ENCODE peak calls at places on chromosome 4, in four cellular contexts. One of them, this sample, is unnamed.

GRCh38 chr4:158302076-158302866 is 92.0 kb downstream of the TMEM144 start:
- DNase-seq in heart right ventricle: no peak
- DNase-seq in astrocyte of the cerebellum: peak; percentile 66
- DNase-seq in heart left ventricle: no peak
- DNase-seq in this sample: no peak

GRCh38 chr4:146159384-146160058 is 16.0 kb upstream of the LSM6 start:
- DNase-seq in heart right ventricle: no peak
- DNase-seq in astrocyte of the cerebellum: no peak
- DNase-seq in heart left ventricle: no peak
- DNase-seq in this sample: no peak

GRCh38 chr4:107619731-107620130 is 100.3 kb downstream of the PAPSS1 start:
- DNase-seq in heart right ventricle: no peak
- DNase-seq in astrocyte of the cerebellum: no peak
- DNase-seq in heart left ventricle: no peak
- DNase-seq in this sample: no peak

GRCh38 chr4:76539979-76540378 is 105.0 kb downstream of the SHROOM3 start:
- DNase-seq in heart right ventricle: no peak
- DNase-seq in astrocyte of the cerebellum: no peak
- DNase-seq in heart left ventricle: no peak
- DNase-seq in this sample: no peak

GRCh38 chr4:38514465-38515146 is 149.4 kb upstream of the KLF3 start:
- DNase-seq in heart right ventricle: no peak
- DNase-seq in astrocyte of the cerebellum: no peak
- DNase-seq in heart left ventricle: no peak
- DNase-seq in this sample: no peak

GRCh38 chr4:76960014-76960413 is 10.5 kb downstream of the SEPTIN11 start:
- DNase-seq in heart right ventricle: no peak
- DNase-seq in astrocyte of the cerebellum: no peak
- DNase-seq in heart left ventricle: no peak
- DNase-seq in this sample: no peak

GRCh38 chr4:156098846-156099245 is 145.2 kb upstream of the CTSO start:
- DNase-seq in heart right ventricle: no peak
- DNase-seq in astrocyte of the cerebellum: no peak
- DNase-seq in heart left ventricle: no peak
- DNase-seq in this sample: no peak

GRCh38 chr4:77201857-77202256 is 44.9 kb downstream of the CCNG2 start:
- DNase-seq in heart right ventricle: no peak
- DNase-seq in astrocyte of the cerebellum: no peak
- DNase-seq in heart left ventricle: no peak
- DNase-seq in this sample: no peak

GRCh38 chr4:14259926-14260325 is 632.4 kb upstream of the BOD1L1 start:
- DNase-seq in heart right ventricle: no peak
- DNase-seq in astrocyte of the cerebellum: no peak
- DNase-seq in heart left ventricle: no peak
- DNase-seq in this sample: no peak

GRCh38 chr4:113106076-113106475 is 56.6 kb downstream of the ANK2 start:
- DNase-seq in heart right ventricle: no peak
- DNase-seq in astrocyte of the cerebellum: peak; percentile 37
- DNase-seq in heart left ventricle: no peak
- DNase-seq in this sample: no peak

GRCh38 chr4:1065732-1066131 is 47.6 kb downstream of the RNF212 start:
- DNase-seq in heart right ventricle: no peak
- DNase-seq in astrocyte of the cerebellum: no peak
- DNase-seq in heart left ventricle: no peak
- DNase-seq in this sample: no peak

GRCh38 chr4:20901851-20902250 is 201.6 kb downstream of the PACRGL start:
- DNase-seq in heart right ventricle: no peak
- DNase-seq in astrocyte of the cerebellum: no peak
- DNase-seq in heart left ventricle: no peak
- DNase-seq in this sample: no peak

GRCh38 chr4:83083925-83084475 is 30.5 kb downstream of the PLAC8 start:
- DNase-seq in heart right ventricle: no peak
- DNase-seq in astrocyte of the cerebellum: no peak
- DNase-seq in heart left ventricle: no peak
- DNase-seq in this sample: no peak

GRCh38 chr4:66609014-66609413 is 936.3 kb downstream of the CENPC start:
- DNase-seq in heart right ventricle: no peak
- DNase-seq in astrocyte of the cerebellum: no peak
- DNase-seq in heart left ventricle: no peak
- DNase-seq in this sample: no peak

GRCh38 chr4:71202703-71203102 is 136.1 kb upstream of the SLC4A4 start:
- DNase-seq in heart right ventricle: no peak
- DNase-seq in astrocyte of the cerebellum: peak; percentile 48
- DNase-seq in heart left ventricle: no peak
- DNase-seq in this sample: no peak

GRCh38 chr4:148184922-148185321 is 257.3 kb downstream of the NR3C2 start:
- DNase-seq in heart right ventricle: no peak
- DNase-seq in astrocyte of the cerebellum: no peak
- DNase-seq in heart left ventricle: no peak
- DNase-seq in this sample: no peak

GRCh38 chr4:118729287-118730286 is 44.4 kb downstream of the METTL14 start:
- DNase-seq in heart right ventricle: no peak
- DNase-seq in astrocyte of the cerebellum: peak; percentile 18
- DNase-seq in heart left ventricle: no peak
- DNase-seq in this sample: no peak

GRCh38 chr4:184259081-184259480 is 41.4 kb upstream of the ENPP6 start:
- DNase-seq in heart right ventricle: no peak
- DNase-seq in astrocyte of the cerebellum: no peak
- DNase-seq in heart left ventricle: no peak
- DNase-seq in this sample: no peak

GRCh38 chr4:182246401-182247205 is 3.4 kb downstream of the TENM3 start:
- DNase-seq in heart right ventricle: no peak
- DNase-seq in astrocyte of the cerebellum: no peak
- DNase-seq in heart left ventricle: no peak
- DNase-seq in this sample: no peak

GRCh38 chr4:81421346-81422218 is 50.1 kb downstream of the RASGEF1B start:
- DNase-seq in heart right ventricle: peak; percentile 10
- DNase-seq in astrocyte of the cerebellum: peak; percentile 8
- DNase-seq in heart left ventricle: no peak
- DNase-seq in this sample: no peak

GRCh38 chr4:1413687-1414479 is 7.6 kb upstream of the NKX1-1 start:
- DNase-seq in heart right ventricle: no peak
- DNase-seq in astrocyte of the cerebellum: no peak
- DNase-seq in heart left ventricle: no peak
- DNase-seq in this sample: no peak

DNA sequence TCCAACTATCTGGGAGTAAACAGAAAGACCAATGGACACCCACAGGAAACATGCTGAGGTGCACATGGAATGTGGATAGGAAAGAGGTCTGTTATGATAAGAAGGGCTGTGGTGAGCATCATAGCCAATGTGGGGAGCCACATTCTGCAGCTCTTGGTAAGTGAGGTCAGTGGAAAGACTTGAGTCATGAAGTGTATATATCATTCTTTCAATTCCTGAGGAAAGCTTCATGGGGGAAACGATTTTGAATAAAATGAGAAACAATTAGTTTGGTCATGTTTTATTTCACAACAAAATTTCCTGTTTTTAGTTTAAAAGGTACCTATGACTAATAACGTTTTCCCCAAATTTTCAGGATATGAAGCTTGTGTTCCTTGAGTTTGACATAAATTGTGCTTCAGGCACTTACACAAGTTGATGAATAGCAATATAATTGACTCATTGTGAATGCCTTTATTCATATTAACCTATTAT is 41.4 kb upstream of the RASSF6 start:
- DNase-seq in heart right ventricle: no peak
- DNase-seq in astrocyte of the cerebellum: peak; percentile 99
- DNase-seq in heart left ventricle: no peak
- DNase-seq in this sample: no peak
- TF ChIP-seq CTCF in heart right ventricle: no peak
- TF ChIP-seq CTCF in astrocyte of the cerebellum: peak; percentile 39
- TF ChIP-seq CTCF in heart left ventricle: no peak
- TF ChIP-seq CTCF in this sample: no peak

DNA sequence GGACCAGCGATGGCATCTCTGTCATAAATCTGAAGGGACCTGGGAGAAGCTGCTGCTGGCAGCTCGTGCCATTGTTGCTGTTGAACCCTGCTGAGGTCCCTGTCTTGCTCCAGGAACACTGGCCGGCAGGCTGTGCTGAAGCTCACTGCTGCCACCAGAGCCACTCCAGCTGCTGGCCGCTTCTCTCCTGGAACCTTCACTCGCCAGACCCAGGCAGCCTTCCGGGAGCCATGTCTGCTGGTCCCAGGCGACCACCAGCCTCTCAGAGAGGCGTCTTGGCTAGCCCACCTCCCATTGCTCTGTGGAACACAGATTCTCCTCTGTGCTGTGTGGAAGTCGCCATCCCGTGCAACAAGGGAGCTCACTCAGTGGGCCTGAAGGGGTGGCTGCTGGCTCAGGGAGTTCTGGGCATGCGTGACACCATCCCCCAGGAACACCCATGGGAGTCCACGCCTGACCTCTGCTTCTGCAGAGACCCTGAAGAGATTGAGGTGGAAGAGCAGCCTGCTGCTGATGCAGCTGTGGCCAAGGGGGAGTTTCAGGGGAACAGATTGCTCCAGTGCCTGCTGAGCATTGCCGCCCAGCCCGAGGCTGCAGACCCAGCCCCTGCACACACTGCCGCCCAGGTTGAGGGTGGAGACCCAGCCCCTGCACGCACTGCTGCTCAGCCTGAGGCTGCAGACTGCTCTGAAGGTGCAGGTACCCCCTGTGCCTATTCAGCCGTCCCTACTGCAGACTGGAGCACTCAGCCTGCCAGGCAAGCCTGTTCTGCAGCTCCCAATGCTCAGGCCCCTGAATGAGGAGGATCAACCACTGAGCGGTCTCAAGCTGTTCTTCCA is 33.1 kb upstream of the CYP4V2 start:
- DNase-seq in heart right ventricle: no peak
- DNase-seq in astrocyte of the cerebellum: no peak
- DNase-seq in heart left ventricle: no peak
- DNase-seq in this sample: no peak
- TF ChIP-seq CTCF in heart right ventricle: no peak
- TF ChIP-seq CTCF in astrocyte of the cerebellum: no peak
- TF ChIP-seq CTCF in heart left ventricle: no peak
- TF ChIP-seq CTCF in this sample: no peak

DNA sequence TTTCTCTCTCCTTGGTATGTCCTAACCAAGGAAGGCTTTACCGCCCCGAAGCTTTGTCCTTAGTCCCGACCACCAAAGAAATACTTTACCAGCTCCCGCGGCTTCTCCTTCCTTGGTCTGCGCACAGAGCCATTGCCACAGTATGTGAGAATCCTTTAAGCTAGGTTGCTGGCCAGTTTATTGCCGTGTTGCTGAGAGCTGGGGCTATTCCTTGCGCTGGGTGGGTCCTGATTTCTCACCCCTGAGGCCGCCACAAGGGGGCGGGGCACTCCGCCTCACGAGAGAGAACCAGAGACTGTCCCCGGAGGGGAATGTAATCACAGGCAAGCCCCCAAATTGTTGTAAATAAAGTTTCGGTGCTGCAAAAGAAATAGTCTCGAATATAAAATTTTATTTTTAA is 331.0 kb upstream of the PCDH10 start:
- DNase-seq in heart right ventricle: no peak
- DNase-seq in astrocyte of the cerebellum: no peak
- DNase-seq in heart left ventricle: no peak
- DNase-seq in this sample: peak; percentile 28
- TF ChIP-seq CTCF in heart right ventricle: no peak
- TF ChIP-seq CTCF in astrocyte of the cerebellum: no peak
- TF ChIP-seq CTCF in heart left ventricle: no peak
- TF ChIP-seq CTCF in this sample: peak; percentile 50

GRCh38 chr4:29972121-29972520 is 748.0 kb upstream of the PCDH7 start:
- DNase-seq in heart right ventricle: no peak
- DNase-seq in astrocyte of the cerebellum: no peak
- DNase-seq in heart left ventricle: no peak
- DNase-seq in this sample: no peak

GRCh38 chr4:29966386-29966785 is 753.8 kb upstream of the PCDH7 start:
- DNase-seq in heart right ventricle: no peak
- DNase-seq in astrocyte of the cerebellum: no peak
- DNase-seq in heart left ventricle: no peak
- DNase-seq in this sample: no peak

GRCh38 chr4:29970626-29971025 is 749.5 kb upstream of the PCDH7 start:
- DNase-seq in heart right ventricle: no peak
- DNase-seq in astrocyte of the cerebellum: no peak
- DNase-seq in heart left ventricle: no peak
- DNase-seq in this sample: no peak
- TF ChIP-seq CTCF in heart right ventricle: no peak
- TF ChIP-seq CTCF in astrocyte of the cerebellum: peak; percentile 20
- TF ChIP-seq CTCF in heart left ventricle: no peak
- TF ChIP-seq CTCF in this sample: peak; percentile 48

DNA sequence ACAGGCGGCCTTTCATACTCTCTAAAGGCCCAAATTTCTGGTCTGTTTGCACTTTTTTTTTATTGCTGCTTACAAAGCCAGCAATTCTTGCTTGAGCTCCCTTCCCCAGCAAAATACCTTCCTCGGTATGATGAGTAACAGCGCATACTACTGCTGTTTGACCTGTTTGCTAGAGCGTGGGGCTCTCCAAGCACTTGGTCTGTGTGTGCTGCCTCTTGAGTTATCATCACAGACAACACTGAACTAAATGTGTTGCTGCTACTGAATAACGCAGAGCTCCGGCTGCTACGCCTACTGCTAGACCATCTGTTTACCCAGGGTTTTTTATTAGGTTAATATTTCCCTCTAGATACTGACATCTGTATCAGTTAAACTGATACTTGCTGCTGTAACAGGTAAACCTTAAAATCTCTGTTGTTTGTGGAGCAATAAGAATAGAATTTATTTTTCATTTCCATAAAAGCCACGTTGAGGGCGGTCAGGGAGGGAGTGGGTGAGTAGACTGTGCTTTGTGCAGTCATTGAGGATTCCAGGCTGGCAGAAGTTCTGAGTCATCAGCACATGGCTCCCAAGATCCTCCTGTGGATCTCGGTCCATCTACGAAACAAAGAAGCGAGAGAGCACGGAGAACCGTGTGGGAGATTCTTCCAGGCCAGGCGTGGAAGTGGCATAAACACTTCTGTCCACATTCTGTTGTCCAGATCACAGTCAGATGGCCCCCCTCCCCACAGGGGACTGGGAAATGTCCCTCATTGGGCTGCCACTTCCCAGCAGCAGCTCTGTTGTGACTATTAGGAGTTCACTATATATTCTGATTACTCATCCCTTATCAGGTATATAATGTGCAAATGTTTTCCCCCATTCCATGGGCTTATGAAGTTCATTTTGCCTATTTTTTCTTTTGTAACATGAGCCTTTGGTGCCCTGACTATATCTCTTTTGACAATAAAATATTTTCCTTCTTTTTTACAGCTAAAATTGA is 14.0 kb downstream of the GRK4 start:
- DNase-seq in heart right ventricle: no peak
- DNase-seq in astrocyte of the cerebellum: no peak
- DNase-seq in heart left ventricle: no peak
- DNase-seq in this sample: no peak
- TF ChIP-seq CTCF in heart right ventricle: no peak
- TF ChIP-seq CTCF in astrocyte of the cerebellum: no peak
- TF ChIP-seq CTCF in heart left ventricle: no peak
- TF ChIP-seq CTCF in this sample: no peak

This sample was measured in progenitor cell of endocrine pancreas.